ENCODE peak calls at places on chromosomes 1 and 21, in four cellular contexts. Q is stimulated activated CD4-positive, alpha-beta T cell treated with anti-CD3 and anti-CD28 coated beads, Interleukin-1b, Interleukin-23, amount 100 ng/mL, for 1 hour; U is hippocampal formation; J is activated CD4-positive, alpha-beta T cell treated with anti-CD3 and anti-CD28 coated beads, Interleukin-2, amount 50 U/mL, for 1 hour. B is an unnamed sample.

GRCh38 chr1:48878191-48878940 is 101.7 kb upstream of the BEND5 start:
- DNase-seq in Q (no peak), U (no peak), J (no peak), B (no peak)

GRCh38 chr1:45769261-45769932 is 18.9 kb upstream of the IPP start:
- DNase-seq in Q (no peak), U (no peak), J (no peak), B (no peak)

GRCh38 chr21:28439852-28440251 is 552.8 kb downstream of the LTN1 start:
- DNase-seq in Q (no peak), U (no peak), J (no peak), B (no peak)

GRCh38 chr1:913491-914252 is 10.1 kb upstream of the SAMD11 start:
- DNase-seq in Q (no peak), U (no peak), J (no peak), B (no peak)

GRCh38 chr1:910311-910880 is 13.3 kb upstream of the SAMD11 start:
- DNase-seq in Q (no peak), U (no peak), J (no peak), B (no peak)

GRCh38 chr1:209651148-209651547 is 1.1 kb downstream of the LAMB3 start:
- DNase-seq in Q (peak; percentile 10), U (no peak), J (peak; percentile 36), B (peak; percentile 43)

GRCh38 chr1:28115267-28115666 is 26.9 kb upstream of the EYA3 start:
- DNase-seq in Q (peak; percentile 6), U (no peak), J (no peak), B (no peak)

GRCh38 chr1:85607126-85607912 is 26.8 kb downstream of the CCN1 start:
- DNase-seq in Q (no peak), U (no peak), J (no peak), B (peak; percentile 96)

GRCh38 chr1:183804382-183804781 is 538 bp upstream of the RGL1 start:
- DNase-seq in Q (no peak), U (no peak), J (no peak), B (no peak)

GRCh38 chr21:37281993-37282392 is 14.9 kb upstream of the VPS26C start:
- DNase-seq in Q (no peak), U (no peak), J (peak; percentile 1), B (no peak)

GRCh38 chr1:61184714-61185106 is 102.3 kb downstream of the NFIA start:
- DNase-seq in Q (no peak), U (no peak), J (no peak), B (no peak)

GRCh38 chr1:61344711-61345110 is 262.4 kb downstream of the NFIA start:
- DNase-seq in Q (no peak), U (no peak), J (no peak), B (no peak)

GRCh38 chr1:234598974-234599616 is 10.9 kb downstream of the IRF2BP2 start:
- DNase-seq in Q (no peak), U (no peak), J (no peak), B (no peak)

GRCh38 chr21:28904961-28905435 is 87.7 kb downstream of the LTN1 start:
- DNase-seq in Q (no peak), U (no peak), J (no peak), B (no peak)

B was measured in SW 1271.